ENCODE peak calls at places on chromosome 13, in ten cellular contexts. One of them, this sample, is unnamed.

GRCh38 chr13:99981115-99982020 is at the start of gene ZIC2:
- DNase-seq in RPMI8226: peak
- DNase-seq in H9: peak
- DNase-seq in nucleus accumbens: no peak
- DNase-seq in naive thymus-derived CD4-positive, alpha-beta T cell: no peak
- DNase-seq in right cardiac atrium: no peak
- DNase-seq in activated CD4-positive, alpha-beta T cell treated with anti-CD3 and anti-CD28 coated beads, Interleukin-2, amount 50 U/mL, for 24 hours: no peak
- DNase-seq in AG04450: no peak
- DNase-seq in GM04503: no peak
- DNase-seq in right atrium auricular region: peak
- DNase-seq in this sample: no peak

GRCh38 chr13:112713517-112714253 is 23.8 kb downstream of the ATP11A start:
- DNase-seq in RPMI8226: no peak
- DNase-seq in H9: no peak
- DNase-seq in nucleus accumbens: no peak
- DNase-seq in naive thymus-derived CD4-positive, alpha-beta T cell: no peak
- DNase-seq in right cardiac atrium: no peak
- DNase-seq in activated CD4-positive, alpha-beta T cell treated with anti-CD3 and anti-CD28 coated beads, Interleukin-2, amount 50 U/mL, for 24 hours: no peak
- DNase-seq in AG04450: no peak
- DNase-seq in GM04503: no peak
- DNase-seq in right atrium auricular region: no peak
- DNase-seq in this sample: peak

GRCh38 chr13:48158290-48158689 is 63.4 kb upstream of the MED4 start:
- DNase-seq in RPMI8226: no peak
- DNase-seq in H9: no peak
- DNase-seq in nucleus accumbens: no peak
- DNase-seq in naive thymus-derived CD4-positive, alpha-beta T cell: no peak
- DNase-seq in right cardiac atrium: no peak
- DNase-seq in activated CD4-positive, alpha-beta T cell treated with anti-CD3 and anti-CD28 coated beads, Interleukin-2, amount 50 U/mL, for 24 hours: no peak
- DNase-seq in AG04450: no peak
- DNase-seq in GM04503: no peak
- DNase-seq in right atrium auricular region: no peak
- DNase-seq in this sample: no peak

GRCh38 chr13:45587897-45588296 is 27.6 kb downstream of the ERICH6B start:
- DNase-seq in RPMI8226: no peak
- DNase-seq in H9: no peak
- DNase-seq in nucleus accumbens: no peak
- DNase-seq in naive thymus-derived CD4-positive, alpha-beta T cell: no peak
- DNase-seq in right cardiac atrium: no peak
- DNase-seq in activated CD4-positive, alpha-beta T cell treated with anti-CD3 and anti-CD28 coated beads, Interleukin-2, amount 50 U/mL, for 24 hours: no peak
- DNase-seq in AG04450: no peak
- DNase-seq in GM04503: no peak
- DNase-seq in right atrium auricular region: no peak
- DNase-seq in this sample: no peak

GRCh38 chr13:37138169-37138568 is 32.7 kb upstream of the CSNK1A1L start:
- DNase-seq in RPMI8226: no peak
- DNase-seq in H9: peak
- DNase-seq in nucleus accumbens: no peak
- DNase-seq in naive thymus-derived CD4-positive, alpha-beta T cell: no peak
- DNase-seq in right cardiac atrium: no peak
- DNase-seq in activated CD4-positive, alpha-beta T cell treated with anti-CD3 and anti-CD28 coated beads, Interleukin-2, amount 50 U/mL, for 24 hours: no peak
- DNase-seq in AG04450: no peak
- DNase-seq in GM04503: no peak
- DNase-seq in right atrium auricular region: no peak
- DNase-seq in this sample: no peak

GRCh38 chr13:81874681-81875661 is 1534.0 kb upstream of the SPRY2 start:
- DNase-seq in RPMI8226: no peak
- DNase-seq in H9: peak
- DNase-seq in nucleus accumbens: no peak
- DNase-seq in naive thymus-derived CD4-positive, alpha-beta T cell: no peak
- DNase-seq in right cardiac atrium: no peak
- DNase-seq in activated CD4-positive, alpha-beta T cell treated with anti-CD3 and anti-CD28 coated beads, Interleukin-2, amount 50 U/mL, for 24 hours: no peak
- DNase-seq in AG04450: no peak
- DNase-seq in GM04503: no peak
- DNase-seq in right atrium auricular region: no peak
- DNase-seq in this sample: no peak

GRCh38 chr13:108662528-108662927 is 33.1 kb downstream of the MYO16 start:
- DNase-seq in RPMI8226: no peak
- DNase-seq in H9: no peak
- DNase-seq in nucleus accumbens: no peak
- DNase-seq in naive thymus-derived CD4-positive, alpha-beta T cell: no peak
- DNase-seq in right cardiac atrium: no peak
- DNase-seq in activated CD4-positive, alpha-beta T cell treated with anti-CD3 and anti-CD28 coated beads, Interleukin-2, amount 50 U/mL, for 24 hours: no peak
- DNase-seq in AG04450: no peak
- DNase-seq in GM04503: no peak
- DNase-seq in right atrium auricular region: no peak
- DNase-seq in this sample: no peak

GRCh38 chr13:85174291-85174690 is 624.9 kb downstream of the SLITRK6 start:
- DNase-seq in RPMI8226: no peak
- DNase-seq in H9: no peak
- DNase-seq in nucleus accumbens: no peak
- DNase-seq in naive thymus-derived CD4-positive, alpha-beta T cell: no peak
- DNase-seq in right cardiac atrium: no peak
- DNase-seq in activated CD4-positive, alpha-beta T cell treated with anti-CD3 and anti-CD28 coated beads, Interleukin-2, amount 50 U/mL, for 24 hours: no peak
- DNase-seq in AG04450: no peak
- DNase-seq in GM04503: no peak
- DNase-seq in right atrium auricular region: no peak
- DNase-seq in this sample: no peak

GRCh38 chr13:88623150-88623549 is 952.0 kb downstream of the SLITRK5 start:
- DNase-seq in RPMI8226: no peak
- DNase-seq in H9: no peak
- DNase-seq in nucleus accumbens: no peak
- DNase-seq in naive thymus-derived CD4-positive, alpha-beta T cell: no peak
- DNase-seq in right cardiac atrium: no peak
- DNase-seq in activated CD4-positive, alpha-beta T cell treated with anti-CD3 and anti-CD28 coated beads, Interleukin-2, amount 50 U/mL, for 24 hours: no peak
- DNase-seq in AG04450: no peak
- DNase-seq in GM04503: no peak
- DNase-seq in right atrium auricular region: no peak
- DNase-seq in this sample: no peak

GRCh38 chr13:52599037-52599852 is 43.0 kb upstream of the HNRNPA1L2 start:
- DNase-seq in RPMI8226: no peak
- DNase-seq in H9: no peak
- DNase-seq in nucleus accumbens: no peak
- DNase-seq in naive thymus-derived CD4-positive, alpha-beta T cell: no peak
- DNase-seq in right cardiac atrium: no peak
- DNase-seq in activated CD4-positive, alpha-beta T cell treated with anti-CD3 and anti-CD28 coated beads, Interleukin-2, amount 50 U/mL, for 24 hours: no peak
- DNase-seq in AG04450: no peak
- DNase-seq in GM04503: no peak
- DNase-seq in right atrium auricular region: no peak
- DNase-seq in this sample: no peak

GRCh38 chr13:104461049-104461448 is 1394.8 kb upstream of the SLC10A2 start:
- DNase-seq in RPMI8226: no peak
- DNase-seq in H9: no peak
- DNase-seq in nucleus accumbens: no peak
- DNase-seq in naive thymus-derived CD4-positive, alpha-beta T cell: no peak
- DNase-seq in right cardiac atrium: no peak
- DNase-seq in activated CD4-positive, alpha-beta T cell treated with anti-CD3 and anti-CD28 coated beads, Interleukin-2, amount 50 U/mL, for 24 hours: no peak
- DNase-seq in AG04450: no peak
- DNase-seq in GM04503: no peak
- DNase-seq in right atrium auricular region: no peak
- DNase-seq in this sample: no peak

GRCh38 chr13:50636007-50636704 is 207.3 kb downstream of the DLEU7 start:
- DNase-seq in RPMI8226: no peak
- DNase-seq in H9: peak
- DNase-seq in nucleus accumbens: no peak
- DNase-seq in naive thymus-derived CD4-positive, alpha-beta T cell: no peak
- DNase-seq in right cardiac atrium: no peak
- DNase-seq in activated CD4-positive, alpha-beta T cell treated with anti-CD3 and anti-CD28 coated beads, Interleukin-2, amount 50 U/mL, for 24 hours: no peak
- DNase-seq in AG04450: no peak
- DNase-seq in GM04503: no peak
- DNase-seq in right atrium auricular region: no peak
- DNase-seq in this sample: no peak

GRCh38 chr13:97798836-97799235 is 154.6 kb upstream of the IPO5 start:
- DNase-seq in RPMI8226: no peak
- DNase-seq in H9: no peak
- DNase-seq in nucleus accumbens: no peak
- DNase-seq in naive thymus-derived CD4-positive, alpha-beta T cell: no peak
- DNase-seq in right cardiac atrium: no peak
- DNase-seq in activated CD4-positive, alpha-beta T cell treated with anti-CD3 and anti-CD28 coated beads, Interleukin-2, amount 50 U/mL, for 24 hours: no peak
- DNase-seq in AG04450: no peak
- DNase-seq in GM04503: no peak
- DNase-seq in right atrium auricular region: no peak
- DNase-seq in this sample: no peak

GRCh38 chr13:90633849-90634248 is 713.6 kb upstream of the MIR17HG start:
- DNase-seq in RPMI8226: no peak
- DNase-seq in H9: no peak
- DNase-seq in nucleus accumbens: no peak
- DNase-seq in naive thymus-derived CD4-positive, alpha-beta T cell: no peak
- DNase-seq in right cardiac atrium: no peak
- DNase-seq in activated CD4-positive, alpha-beta T cell treated with anti-CD3 and anti-CD28 coated beads, Interleukin-2, amount 50 U/mL, for 24 hours: no peak
- DNase-seq in AG04450: no peak
- DNase-seq in GM04503: no peak
- DNase-seq in right atrium auricular region: no peak
- DNase-seq in this sample: no peak

GRCh38 chr13:106446011-106446410 is 89.5 kb downstream of the EFNB2 start:
- DNase-seq in RPMI8226: no peak
- DNase-seq in H9: no peak
- DNase-seq in nucleus accumbens: no peak
- DNase-seq in naive thymus-derived CD4-positive, alpha-beta T cell: no peak
- DNase-seq in right cardiac atrium: no peak
- DNase-seq in activated CD4-positive, alpha-beta T cell treated with anti-CD3 and anti-CD28 coated beads, Interleukin-2, amount 50 U/mL, for 24 hours: no peak
- DNase-seq in AG04450: no peak
- DNase-seq in GM04503: peak
- DNase-seq in right atrium auricular region: no peak
- DNase-seq in this sample: no peak

GRCh38 chr13:103287659-103288058 is 221.4 kb upstream of the SLC10A2 start:
- DNase-seq in RPMI8226: no peak
- DNase-seq in H9: no peak
- DNase-seq in nucleus accumbens: no peak
- DNase-seq in naive thymus-derived CD4-positive, alpha-beta T cell: no peak
- DNase-seq in right cardiac atrium: no peak
- DNase-seq in activated CD4-positive, alpha-beta T cell treated with anti-CD3 and anti-CD28 coated beads, Interleukin-2, amount 50 U/mL, for 24 hours: no peak
- DNase-seq in AG04450: no peak
- DNase-seq in GM04503: no peak
- DNase-seq in right atrium auricular region: no peak
- DNase-seq in this sample: no peak

GRCh38 chr13:51942189-51942588 is 69.1 kb downstream of the ATP7B start:
- DNase-seq in RPMI8226: peak
- DNase-seq in H9: no peak
- DNase-seq in nucleus accumbens: no peak
- DNase-seq in naive thymus-derived CD4-positive, alpha-beta T cell: peak
- DNase-seq in right cardiac atrium: no peak
- DNase-seq in activated CD4-positive, alpha-beta T cell treated with anti-CD3 and anti-CD28 coated beads, Interleukin-2, amount 50 U/mL, for 24 hours: peak
- DNase-seq in AG04450: no peak
- DNase-seq in GM04503: no peak
- DNase-seq in right atrium auricular region: no peak
- DNase-seq in this sample: no peak

GRCh38 chr13:50244913-50245574 is 229.8 kb downstream of the KCNRG start:
- DNase-seq in RPMI8226: peak
- DNase-seq in H9: no peak
- DNase-seq in nucleus accumbens: no peak
- DNase-seq in naive thymus-derived CD4-positive, alpha-beta T cell: no peak
- DNase-seq in right cardiac atrium: no peak
- DNase-seq in activated CD4-positive, alpha-beta T cell treated with anti-CD3 and anti-CD28 coated beads, Interleukin-2, amount 50 U/mL, for 24 hours: peak
- DNase-seq in AG04450: peak
- DNase-seq in GM04503: peak
- DNase-seq in right atrium auricular region: no peak
- DNase-seq in this sample: no peak

GRCh38 chr13:109652536-109652935 is 133.8 kb downstream of the IRS2 start:
- DNase-seq in RPMI8226: no peak
- DNase-seq in H9: no peak
- DNase-seq in nucleus accumbens: no peak
- DNase-seq in naive thymus-derived CD4-positive, alpha-beta T cell: no peak
- DNase-seq in right cardiac atrium: no peak
- DNase-seq in activated CD4-positive, alpha-beta T cell treated with anti-CD3 and anti-CD28 coated beads, Interleukin-2, amount 50 U/mL, for 24 hours: no peak
- DNase-seq in AG04450: no peak
- DNase-seq in GM04503: no peak
- DNase-seq in right atrium auricular region: no peak
- DNase-seq in this sample: no peak

GRCh38 chr13:33612641-33613638 is 205.0 kb upstream of the RFC3 start:
- DNase-seq in RPMI8226: no peak
- DNase-seq in H9: no peak
- DNase-seq in nucleus accumbens: no peak
- DNase-seq in naive thymus-derived CD4-positive, alpha-beta T cell: no peak
- DNase-seq in right cardiac atrium: no peak
- DNase-seq in activated CD4-positive, alpha-beta T cell treated with anti-CD3 and anti-CD28 coated beads, Interleukin-2, amount 50 U/mL, for 24 hours: no peak
- DNase-seq in AG04450: no peak
- DNase-seq in GM04503: no peak
- DNase-seq in right atrium auricular region: no peak
- DNase-seq in this sample: no peak

GRCh38 chr13:35646061-35646774 is 169.7 kb upstream of the MAB21L1 start:
- DNase-seq in RPMI8226: no peak
- DNase-seq in H9: no peak
- DNase-seq in nucleus accumbens: no peak
- DNase-seq in naive thymus-derived CD4-positive, alpha-beta T cell: no peak
- DNase-seq in right cardiac atrium: no peak
- DNase-seq in activated CD4-positive, alpha-beta T cell treated with anti-CD3 and anti-CD28 coated beads, Interleukin-2, amount 50 U/mL, for 24 hours: no peak
- DNase-seq in AG04450: no peak
- DNase-seq in GM04503: no peak
- DNase-seq in right atrium auricular region: no peak
- DNase-seq in this sample: no peak

GRCh38 chr13:49602005-49602404 is 16.6 kb upstream of the RCBTB1 start:
- DNase-seq in RPMI8226: no peak
- DNase-seq in H9: no peak
- DNase-seq in nucleus accumbens: no peak
- DNase-seq in naive thymus-derived CD4-positive, alpha-beta T cell: no peak
- DNase-seq in right cardiac atrium: no peak
- DNase-seq in activated CD4-positive, alpha-beta T cell treated with anti-CD3 and anti-CD28 coated beads, Interleukin-2, amount 50 U/mL, for 24 hours: no peak
- DNase-seq in AG04450: no peak
- DNase-seq in GM04503: no peak
- DNase-seq in right atrium auricular region: no peak
- DNase-seq in this sample: no peak

GRCh38 chr13:100108913-100109507 is 20.1 kb downstream of the PCCA start:
- DNase-seq in RPMI8226: no peak
- DNase-seq in H9: no peak
- DNase-seq in nucleus accumbens: no peak
- DNase-seq in naive thymus-derived CD4-positive, alpha-beta T cell: no peak
- DNase-seq in right cardiac atrium: no peak
- DNase-seq in activated CD4-positive, alpha-beta T cell treated with anti-CD3 and anti-CD28 coated beads, Interleukin-2, amount 50 U/mL, for 24 hours: no peak
- DNase-seq in AG04450: no peak
- DNase-seq in GM04503: no peak
- DNase-seq in right atrium auricular region: no peak
- DNase-seq in this sample: no peak

GRCh38 chr13:113932060-113932459 is 41.8 kb downstream of the C13orf46 start:
- DNase-seq in RPMI8226: no peak
- DNase-seq in H9: no peak
- DNase-seq in nucleus accumbens: no peak
- DNase-seq in naive thymus-derived CD4-positive, alpha-beta T cell: no peak
- DNase-seq in right cardiac atrium: no peak
- DNase-seq in activated CD4-positive, alpha-beta T cell treated with anti-CD3 and anti-CD28 coated beads, Interleukin-2, amount 50 U/mL, for 24 hours: no peak
- DNase-seq in AG04450: no peak
- DNase-seq in GM04503: no peak
- DNase-seq in right atrium auricular region: no peak
- DNase-seq in this sample: no peak

GRCh38 chr13:45807520-45808099 is 43.9 kb downstream of the SIAH3 start:
- DNase-seq in RPMI8226: peak
- DNase-seq in H9: peak
- DNase-seq in nucleus accumbens: no peak
- DNase-seq in naive thymus-derived CD4-positive, alpha-beta T cell: peak
- DNase-seq in right cardiac atrium: no peak
- DNase-seq in activated CD4-positive, alpha-beta T cell treated with anti-CD3 and anti-CD28 coated beads, Interleukin-2, amount 50 U/mL, for 24 hours: no peak
- DNase-seq in AG04450: no peak
- DNase-seq in GM04503: peak
- DNase-seq in right atrium auricular region: peak
- DNase-seq in this sample: no peak

This sample was measured in left ventricle myocardium superior.